ENCODE peak calls at places on chromosomes 4 and X, in five cellular contexts. One of them, this sample, is unnamed.
A peak's percentile ranks its signal among the peaks of the same experiment; 100 is the strongest.

GRCh38 chr4:59925290-59925689 is 1274.8 kb upstream of the ADGRL3 start:
- DNase-seq in GM23248: no peak
- DNase-seq in AG04449: no peak
- DNase-seq in stimulated activated CD4-positive, alpha-beta T cell treated with anti-CD3 and anti-CD28 coated beads, Interleukin-1b, Interleukin-23, amount 100 ng/mL, for 24 hours: no peak
- DNase-seq in lower leg skin: no peak
- DNase-seq in this sample: no peak

GRCh38 chr4:2962614-2963184 is 507 bp downstream of the NOP14 start:
- DNase-seq in AG04449: no peak
- DNase-seq in GM23248: peak; percentile 75
- DNase-seq in stimulated activated CD4-positive, alpha-beta T cell treated with anti-CD3 and anti-CD28 coated beads, Interleukin-1b, Interleukin-23, amount 100 ng/mL, for 24 hours: no peak
- DNase-seq in lower leg skin: no peak
- DNase-seq in this sample: no peak

GRCh38 chrX:45435481-45435880 is 234.8 kb upstream of the DIPK2B start:
- DNase-seq in GM23248: peak; percentile 28
- DNase-seq in lower leg skin: no peak
- DNase-seq in stimulated activated CD4-positive, alpha-beta T cell treated with anti-CD3 and anti-CD28 coated beads, Interleukin-1b, Interleukin-23, amount 100 ng/mL, for 24 hours: no peak
- DNase-seq in AG04449: no peak
- DNase-seq in this sample: no peak

GRCh38 chrX:72295745-72296144 is 10.0 kb downstream of the CITED1 start:
- DNase-seq in stimulated activated CD4-positive, alpha-beta T cell treated with anti-CD3 and anti-CD28 coated beads, Interleukin-1b, Interleukin-23, amount 100 ng/mL, for 24 hours: no peak
- DNase-seq in GM23248: no peak
- DNase-seq in lower leg skin: no peak
- DNase-seq in AG04449: no peak
- DNase-seq in this sample: no peak

GRCh38 chr4:185061610-185062009 is 43.3 kb downstream of the HELT start:
- DNase-seq in AG04449: no peak
- DNase-seq in lower leg skin: no peak
- DNase-seq in GM23248: no peak
- DNase-seq in stimulated activated CD4-positive, alpha-beta T cell treated with anti-CD3 and anti-CD28 coated beads, Interleukin-1b, Interleukin-23, amount 100 ng/mL, for 24 hours: no peak
- DNase-seq in this sample: no peak

GRCh38 chrX:15853586-15854079 is 980 bp downstream of the AP1S2 start:
- DNase-seq in GM23248: peak; percentile 33
- DNase-seq in AG04449: no peak
- DNase-seq in stimulated activated CD4-positive, alpha-beta T cell treated with anti-CD3 and anti-CD28 coated beads, Interleukin-1b, Interleukin-23, amount 100 ng/mL, for 24 hours: no peak
- DNase-seq in lower leg skin: no peak
- DNase-seq in this sample: no peak

GRCh38 chr4:145937990-145938611 is 522 bp downstream of the ZNF827 start:
- DNase-seq in GM23248: peak; percentile 69
- DNase-seq in stimulated activated CD4-positive, alpha-beta T cell treated with anti-CD3 and anti-CD28 coated beads, Interleukin-1b, Interleukin-23, amount 100 ng/mL, for 24 hours: peak; percentile 14
- DNase-seq in lower leg skin: no peak
- DNase-seq in AG04449: no peak
- DNase-seq in this sample: no peak

GRCh38 chr4:70197842-70198241 is 2.3 kb downstream of the ODAM start:
- DNase-seq in AG04449: no peak
- DNase-seq in stimulated activated CD4-positive, alpha-beta T cell treated with anti-CD3 and anti-CD28 coated beads, Interleukin-1b, Interleukin-23, amount 100 ng/mL, for 24 hours: no peak
- DNase-seq in GM23248: no peak
- DNase-seq in lower leg skin: no peak
- DNase-seq in this sample: no peak

GRCh38 chr4:684611-685010 is 4.3 kb downstream of the SLC49A3 start:
- DNase-seq in lower leg skin: no peak
- DNase-seq in AG04449: no peak
- DNase-seq in stimulated activated CD4-positive, alpha-beta T cell treated with anti-CD3 and anti-CD28 coated beads, Interleukin-1b, Interleukin-23, amount 100 ng/mL, for 24 hours: no peak
- DNase-seq in GM23248: no peak
- DNase-seq in this sample: no peak

GRCh38 chr4:175090116-175090515 is 172.0 kb downstream of the ADAM29 start:
- DNase-seq in GM23248: no peak
- DNase-seq in AG04449: no peak
- DNase-seq in lower leg skin: no peak
- DNase-seq in stimulated activated CD4-positive, alpha-beta T cell treated with anti-CD3 and anti-CD28 coated beads, Interleukin-1b, Interleukin-23, amount 100 ng/mL, for 24 hours: no peak
- DNase-seq in this sample: no peak

GRCh38 chr4:163694385-163694784 is 199.9 kb downstream of the TMA16 start:
- DNase-seq in GM23248: no peak
- DNase-seq in lower leg skin: no peak
- DNase-seq in AG04449: no peak
- DNase-seq in stimulated activated CD4-positive, alpha-beta T cell treated with anti-CD3 and anti-CD28 coated beads, Interleukin-1b, Interleukin-23, amount 100 ng/mL, for 24 hours: no peak
- DNase-seq in this sample: no peak

GRCh38 chrX:19515615-19516105 is 352 bp upstream of the MAP3K15 start:
- DNase-seq in GM23248: no peak
- DNase-seq in lower leg skin: peak; percentile 63
- DNase-seq in stimulated activated CD4-positive, alpha-beta T cell treated with anti-CD3 and anti-CD28 coated beads, Interleukin-1b, Interleukin-23, amount 100 ng/mL, for 24 hours: no peak
- DNase-seq in AG04449: no peak
- DNase-seq in this sample: no peak

GRCh38 chr4:156193116-156193515 is 239.4 kb upstream of the CTSO start:
- DNase-seq in lower leg skin: no peak
- DNase-seq in AG04449: no peak
- DNase-seq in GM23248: no peak
- DNase-seq in stimulated activated CD4-positive, alpha-beta T cell treated with anti-CD3 and anti-CD28 coated beads, Interleukin-1b, Interleukin-23, amount 100 ng/mL, for 24 hours: no peak
- DNase-seq in this sample: no peak

GRCh38 chrX:73916931-73917657 is 354.1 kb downstream of the CHIC1 start:
- DNase-seq in lower leg skin: no peak
- DNase-seq in stimulated activated CD4-positive, alpha-beta T cell treated with anti-CD3 and anti-CD28 coated beads, Interleukin-1b, Interleukin-23, amount 100 ng/mL, for 24 hours: no peak
- DNase-seq in AG04449: peak; percentile 36
- DNase-seq in GM23248: peak; percentile 82
- DNase-seq in this sample: no peak

GRCh38 chrX:27915617-27916016 is 65.6 kb downstream of the DCAF8L1 start:
- DNase-seq in AG04449: no peak
- DNase-seq in stimulated activated CD4-positive, alpha-beta T cell treated with anti-CD3 and anti-CD28 coated beads, Interleukin-1b, Interleukin-23, amount 100 ng/mL, for 24 hours: no peak
- DNase-seq in GM23248: no peak
- DNase-seq in lower leg skin: no peak
- DNase-seq in this sample: no peak

GRCh38 chr4:55018521-55018920 is 106.9 kb downstream of the KDR start:
- DNase-seq in GM23248: peak; percentile 8
- DNase-seq in AG04449: no peak
- DNase-seq in stimulated activated CD4-positive, alpha-beta T cell treated with anti-CD3 and anti-CD28 coated beads, Interleukin-1b, Interleukin-23, amount 100 ng/mL, for 24 hours: no peak
- DNase-seq in lower leg skin: no peak
- DNase-seq in this sample: no peak